ENCODE peak calls at places on chromosomes 3 and 15, in nine cellular contexts. V is NCI-H1417; W is fibroblast of gingiva; F is HT1080; H is NCI-H1105; S is ACHN; R is iris pigment epithelial cell; O is activated CD4-positive, alpha-beta T cell treated with anti-CD3 and anti-CD28 coated beads for 1 hour; C is mucosa of gallbladder. U is an unnamed sample.

GRCh38 chr3:38005076-38006020 is 14.8 kb downstream of the VILL start:
- DNase-seq in R (no peak), O (no peak), H (no peak), W (no peak), F (peak), V (no peak), S (no peak), C (no peak), U (peak)

GRCh38 chr3:151156618-151157216 is 46.3 kb downstream of the GPR171 start:
- DNase-seq in H (peak), C (no peak), S (peak), R (peak), F (peak), W (peak), O (no peak), V (peak), U (no peak)

GRCh38 chr3:195461518-195462307 is 18.9 kb upstream of the ACAP2 start:
- DNase-seq in C (no peak), O (no peak), W (no peak), S (no peak), V (no peak), H (peak), R (no peak), F (no peak), U (no peak)

GRCh38 chr3:119330858-119331257 is 36.7 kb downstream of the ARHGAP31 start:
- DNase-seq in O (no peak), R (no peak), C (no peak), F (no peak), V (no peak), S (no peak), W (no peak), H (no peak), U (no peak)

GRCh38 chr15:94692697-94693096 is 461.3 kb downstream of the MCTP2 start:
- DNase-seq in F (peak), H (no peak), W (no peak), O (no peak), V (no peak), C (no peak), S (no peak), R (peak), U (no peak)

GRCh38 chr3:11155341-11156025 is 1.2 kb downstream of the HRH1 start:
- DNase-seq in O (no peak), C (peak), S (peak), V (peak), H (peak), W (peak), R (peak), F (peak), U (peak)

GRCh38 chr3:2283818-2284217 is 185.2 kb downstream of the CNTN4 start:
- DNase-seq in W (no peak), O (no peak), H (no peak), F (no peak), R (no peak), V (no peak), S (no peak), C (no peak), U (no peak)

GRCh38 chr3:143720381-143720780 is 127.9 kb downstream of the SLC9A9 start:
- DNase-seq in R (no peak), V (peak), C (no peak), F (no peak), H (no peak), O (no peak), S (no peak), W (no peak), U (no peak)

GRCh38 chr3:141972394-141972793 is 96.0 kb downstream of the ATP1B3 start:
- DNase-seq in F (no peak), H (no peak), C (no peak), O (no peak), S (no peak), V (no peak), W (no peak), R (no peak), U (no peak)

GRCh38 chr3:184336484-184337230 is 743 bp upstream of the FAM131A start:
- DNase-seq in S (peak), O (no peak), C (no peak), F (peak), R (peak), W (peak), H (no peak), V (no peak), U (no peak)

GRCh38 chr15:26200427-26200826 is 337.3 kb upstream of the ATP10A start:
- DNase-seq in C (no peak), H (no peak), R (no peak), V (no peak), F (no peak), S (no peak), O (no peak), W (no peak), U (no peak)

GRCh38 chr3:117874028-117874765 is 1160.4 kb downstream of the IGSF11 start:
- DNase-seq in F (no peak), V (no peak), W (no peak), H (peak), O (no peak), S (peak), R (no peak), C (no peak), U (no peak)

GRCh38 chr3:27990837-27991236 is 250.6 kb upstream of the CMC1 start:
- DNase-seq in H (no peak), R (no peak), S (no peak), O (no peak), W (no peak), F (no peak), C (no peak), V (no peak), U (no peak)

GRCh38 chr15:77871838-77872371 is 205.6 kb downstream of the TBC1D2B start:
- DNase-seq in H (no peak), S (no peak), F (no peak), W (no peak), V (no peak), C (no peak), O (no peak), R (no peak), U (no peak)

GRCh38 chr3:143707848-143708247 is 140.4 kb downstream of the SLC9A9 start:
- DNase-seq in H (no peak), F (no peak), R (no peak), S (no peak), C (no peak), V (peak), O (no peak), W (no peak), U (no peak)

GRCh38 chr15:60865507-60865906 is 363.6 kb downstream of the RORA start:
- DNase-seq in V (no peak), C (no peak), O (no peak), H (no peak), W (peak), F (peak), S (no peak), R (peak), U (no peak)

GRCh38 chr3:38493019-38493418 is 3.1 kb upstream of the EXOG start:
- DNase-seq in F (no peak), O (no peak), S (peak), C (no peak), W (peak), R (peak), H (no peak), V (no peak), U (no peak)

GRCh38 chr3:93988283-93988682 is 8.3 kb downstream of the ARL13B start:
- DNase-seq in H (no peak), O (no peak), S (no peak), R (peak), W (no peak), F (peak), V (no peak), C (no peak), U (no peak)

GRCh38 chr3:4943553-4943952 is 35.7 kb upstream of the BHLHE40 start:
- DNase-seq in O (no peak), V (no peak), C (no peak), F (no peak), H (no peak), R (no peak), S (peak), W (no peak), U (no peak)

GRCh38 chr3:53754325-53754724 is 91.9 kb downstream of the CHDH start:
- DNase-seq in O (no peak), V (no peak), W (no peak), R (no peak), S (no peak), H (no peak), C (no peak), F (no peak), U (no peak)

GRCh38 chr3:152043620-152044019 is 170.2 kb downstream of the SUCNR1 start:
- DNase-seq in H (no peak), S (no peak), O (no peak), W (peak), C (no peak), F (no peak), V (no peak), R (peak), U (no peak)

GRCh38 chr15:88202231-88202630 is 54.3 kb downstream of the NTRK3 start:
- DNase-seq in W (no peak), C (no peak), H (no peak), F (no peak), V (no peak), S (no peak), R (no peak), O (no peak), U (no peak)

U was measured in Peyer's patch.